ENCODE peak calls at places on chromosome 3, in four cellular contexts. I, N, L and H are unnamed samples.

GRCh38 chr3:107436029-107436428 is 58.8 kb downstream of the CCDC54 start:
- DNase-seq in L (no peak), N (no peak), I (no peak), H (no peak)

GRCh38 chr3:53941174-53941573 is 49.5 kb upstream of the SELENOK start:
- DNase-seq in I (no peak), L (no peak), N (no peak), H (no peak)

GRCh38 chr3:47634996-47635395 is 56.3 kb upstream of the CSPG5 start:
- DNase-seq in L (no peak), N (no peak), I (no peak), H (no peak)

GRCh38 chr3:51336261-51336660 is 48.8 kb upstream of the MANF start:
- DNase-seq in L (no peak), I (no peak), N (no peak), H (no peak)

GRCh38 chr3:119700269-119700919 is 2.4 kb upstream of the CFAP91 start:
- DNase-seq in L (no peak), N (no peak), I (peak; percentile 3), H (no peak)

GRCh38 chr3:160081958-160082533 is 93.4 kb downstream of the IL12A start:
- DNase-seq in L (no peak), I (no peak), N (no peak), H (no peak)

GRCh38 chr3:52291508-52292181 is 4.0 kb downstream of the GLYCTK start:
- DNase-seq in N (no peak), L (peak; percentile 57), I (no peak), H (no peak)

GRCh38 chr3:69096299-69096698 is 11.6 kb downstream of the ARL6IP5 start:
- DNase-seq in L (no peak), N (no peak), I (no peak), H (no peak)

GRCh38 chr3:172654470-172654869 is 56.4 kb downstream of the NCEH1 start:
- DNase-seq in I (no peak), N (no peak), L (no peak), H (no peak)

GRCh38 chr3:98980915-98981596 is 79.6 kb upstream of the DCBLD2 start:
- DNase-seq in N (peak; percentile 57), I (no peak), L (no peak), H (no peak)

DNA sequence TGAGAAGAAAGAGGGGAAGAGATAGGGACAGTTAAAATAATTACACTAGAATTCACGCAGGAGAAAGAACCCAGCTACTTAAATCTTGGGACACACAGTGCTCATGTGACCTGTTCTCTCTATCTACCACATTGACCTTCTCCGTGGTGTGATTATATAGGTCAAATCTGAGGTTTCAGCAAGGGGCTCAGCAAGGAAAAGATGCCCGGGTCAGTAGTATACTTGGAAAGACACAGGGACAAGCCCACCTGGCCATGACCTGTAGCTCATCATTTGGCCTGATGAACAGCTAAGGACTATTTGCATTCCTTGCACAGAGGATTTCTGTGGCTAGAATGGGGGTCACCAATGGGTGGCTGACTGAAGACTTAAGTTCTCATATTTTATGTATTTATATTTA is 71.9 kb downstream of the SSR3 start:
- DNase-seq in L (no peak), I (no peak), N (no peak), H (no peak)
- H3K27ac ChIP-seq in L (peak overlapping the region; percentile 80), I (no peak overlapping the region), N (no peak overlapping the region), H (no peak overlapping the region)

GRCh38 chr3:43995929-43996378 is 245.7 kb upstream of the TOPAZ1 start:
- DNase-seq in L (no peak), N (no peak), I (no peak), H (no peak)
- H3K27me3 ChIP-seq in L (peaks cover 41% of the 10 kb centered on the region), N (peaks cover 13% of the 10 kb centered on the region), I (peaks cover 2% of the 10 kb centered on the region), H (peaks cover 40% of the 10 kb centered on the region)

DNA sequence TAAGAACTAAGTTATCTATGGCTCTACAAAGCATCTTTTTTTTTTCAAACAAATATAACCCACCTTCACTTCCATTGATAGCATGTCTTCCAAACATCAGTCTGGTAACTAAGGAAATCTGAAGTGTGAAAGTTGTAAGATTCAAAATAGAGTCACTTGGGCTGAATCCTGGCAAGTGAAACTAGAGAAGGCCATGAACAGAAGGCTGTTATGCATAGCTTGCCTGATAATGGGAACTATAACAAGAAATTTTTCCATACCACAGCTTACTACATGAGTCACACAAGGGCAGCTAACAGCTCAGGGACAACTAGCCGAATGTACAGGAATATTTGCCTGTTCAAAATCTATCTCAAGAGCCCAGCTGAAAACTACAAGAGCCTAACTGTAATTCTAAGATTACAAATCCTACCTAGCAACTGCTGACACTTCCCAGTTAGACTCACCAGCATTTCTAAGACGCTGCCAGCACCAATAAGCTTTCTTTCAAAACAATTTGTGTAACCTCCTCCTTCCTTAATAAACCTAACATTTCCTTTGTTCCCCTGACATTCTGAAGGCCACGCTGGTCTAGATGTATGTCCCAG is 1066.5 kb downstream of the PLOD2 start:
- DNase-seq in L (no peak), I (no peak), N (peak; percentile 41), H (no peak)
- TF ChIP-seq TCF7L2 in L (no peak), I (no peak), N (no peak), H (no peak)

DNA sequence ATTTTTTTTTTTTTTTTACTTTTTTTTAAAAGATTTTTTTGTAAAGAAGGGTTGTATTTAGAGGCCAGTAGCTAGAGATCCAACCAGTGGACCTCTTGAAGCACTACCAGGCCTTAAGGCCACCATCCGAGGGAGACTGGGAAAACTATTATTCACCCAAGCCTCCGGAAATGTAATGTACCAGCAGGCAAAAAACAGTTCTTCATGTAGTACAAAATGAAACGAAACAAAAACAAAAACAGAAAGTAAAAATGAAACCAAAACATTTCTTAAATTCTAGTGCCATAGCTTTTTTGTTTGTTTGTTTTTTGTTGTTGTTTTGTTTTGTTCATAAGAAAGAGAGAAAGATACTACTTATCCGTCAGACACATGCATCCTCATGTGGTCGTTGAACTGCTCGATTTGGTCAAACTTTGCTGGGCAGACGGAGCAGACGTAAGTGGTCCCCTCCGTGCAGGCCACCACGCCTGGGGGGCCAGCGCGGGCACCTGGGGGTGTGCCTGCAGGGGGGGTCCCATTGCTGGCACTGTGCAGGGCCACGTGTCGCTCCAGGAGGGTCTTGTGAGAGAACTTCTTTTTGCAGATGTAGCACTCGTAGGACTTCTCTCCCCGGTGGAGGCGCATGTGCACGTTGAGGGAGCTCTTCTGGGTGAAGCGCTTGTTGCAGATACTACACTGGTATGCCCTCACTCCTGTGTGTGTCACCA is 45.0 kb downstream of the TIGIT start:
- DNase-seq in L (no peak), N (no peak), I (no peak), H (no peak)
- H3K27ac ChIP-seq in L (no peak overlapping the region), N (no peak overlapping the region), I (no peak overlapping the region), H (no peak overlapping the region)

GRCh38 chr3:124032881-124033359 is 41.0 kb upstream of the ROPN1 start:
- DNase-seq in I (peak; percentile 51), N (peak; percentile 28), L (peak; percentile 85), H (no peak)
- H3K27me3 ChIP-seq in I (no peaks in the 10 kb centered on the region), N (peaks cover 46% of the 10 kb centered on the region), L (no peaks in the 10 kb centered on the region), H (peaks cover 45% of the 10 kb centered on the region)

GRCh38 chr3:36901588-36901987 is 43.3 kb downstream of the TRANK1 start:
- DNase-seq in L (no peak), I (no peak), N (no peak), H (no peak)
- TF ChIP-seq TCF7L2 in L (no peak), I (no peak), N (no peak), H (no peak)